ENCODE peak calls at places on chromosomes 13 and 19, in seven cellular contexts. E is cardiac fibroblast, R is H9, K is fibroblast of mammary gland, S is fibroblast of lung, M is AG09319, X is psoas muscle. Q is an unnamed sample.
A peak's percentile ranks its signal among the peaks of the same experiment; 100 is the strongest.

GRCh38 chr13:41040584-41041334 is 20.6 kb upstream of the WBP4 start:
- DNase-seq in K (peak; percentile 22), S (peak; percentile 16), M (no peak), X (no peak), R (no peak), E (no peak), Q (no peak)

GRCh38 chr13:76222511-76222910 is 586.4 kb downstream of the LMO7 start:
- DNase-seq in E (no peak), K (no peak), M (no peak), R (no peak), S (peak; percentile 39), X (no peak), Q (no peak)

GRCh38 chr13:41633776-41634175 is 176.4 kb downstream of the RGCC start:
- DNase-seq in K (no peak), S (no peak), E (no peak), X (no peak), R (no peak), M (no peak), Q (no peak)

GRCh38 chr13:52356327-52356726 is 49.6 kb downstream of the THSD1 start:
- DNase-seq in R (no peak), K (peak; percentile 63), M (no peak), E (peak; percentile 35), X (no peak), S (peak; percentile 86), Q (no peak)

GRCh38 chr19:58480831-58481230 is 4.7 kb downstream of the ZNF446 start:
- DNase-seq in E (no peak), M (no peak), K (no peak), X (no peak), R (no peak), S (no peak), Q (no peak)

GRCh38 chr19:16070366-16070990 is 5.8 kb upstream of the TPM4 start:
- DNase-seq in R (no peak), X (peak; percentile 59), K (no peak), S (no peak), E (no peak), M (no peak), Q (peak; percentile 96)

GRCh38 chr13:110425444-110425780 is 118.3 kb downstream of the COL4A2 start:
- DNase-seq in R (no peak), E (no peak), K (peak; percentile 70), S (peak; percentile 40), X (no peak), M (no peak), Q (no peak)

GRCh38 chr13:48858523-48858922 is 117.2 kb upstream of the FNDC3A start:
- DNase-seq in R (no peak), K (no peak), X (no peak), S (no peak), E (no peak), M (no peak), Q (no peak)

GRCh38 chr19:367963-368623 is 23.5 kb upstream of the MIER2 start:
- DNase-seq in X (no peak), M (no peak), K (no peak), R (peak; percentile 10), S (no peak), E (no peak), Q (no peak)

GRCh38 chr13:95656386-95657015 is 12.0 kb upstream of the DZIP1 start:
- DNase-seq in M (no peak), X (no peak), R (no peak), S (peak; percentile 39), E (no peak), K (no peak), Q (no peak)

GRCh38 chr19:46607441-46607841 is 6.3 kb downstream of the CALM3 start:
- DNase-seq in R (no peak), M (no peak), X (no peak), K (no peak), E (no peak), S (no peak), Q (no peak)

GRCh38 chr13:113207890-113208423 is 512 bp downstream of the PCID2 start:
- DNase-seq in S (peak; percentile 61), E (peak; percentile 65), M (no peak), X (peak; percentile 43), R (peak; percentile 47), K (peak; percentile 57), Q (peak; percentile 24)

GRCh38 chr13:32311188-32311897 is 3.8 kb downstream of the ZAR1L start:
- DNase-seq in M (no peak), R (peak; percentile 31), E (no peak), K (no peak), X (no peak), S (no peak), Q (no peak)

GRCh38 chr19:35608250-35608649 is 4.3 kb upstream of the HAUS5 start:
- DNase-seq in M (no peak), R (no peak), K (no peak), S (no peak), E (no peak), X (no peak), Q (peak; percentile 22)

GRCh38 chr19:3250675-3251074 is 26.2 kb downstream of the CELF5 start:
- DNase-seq in E (peak; percentile 17), X (no peak), M (no peak), K (peak; percentile 24), R (no peak), S (no peak), Q (peak; percentile 67)

GRCh38 chr19:53908106-53908932 is 759 bp upstream of the CACNG7 start:
- DNase-seq in R (peak; percentile 93), M (no peak), E (peak; percentile 67), S (peak; percentile 51), X (peak; percentile 40), K (peak; percentile 46), Q (peak; percentile 73)

GRCh38 chr13:30978981-30979956 is 46.8 kb downstream of the TEX26 start:
- DNase-seq in R (peak; percentile 92), K (no peak), X (no peak), E (peak; percentile 29), S (no peak), M (no peak), Q (peak; percentile 61)

GRCh38 chr19:55466246-55466614 is 1.7 kb upstream of the C19orf85 start:
- DNase-seq in E (no peak), M (no peak), X (no peak), S (no peak), R (no peak), K (no peak), Q (no peak)

GRCh38 chr13:101544979-101545378 is 92.5 kb downstream of the ITGBL1 start:
- DNase-seq in M (no peak), R (no peak), S (no peak), E (no peak), K (no peak), X (no peak), Q (no peak)

DNA sequence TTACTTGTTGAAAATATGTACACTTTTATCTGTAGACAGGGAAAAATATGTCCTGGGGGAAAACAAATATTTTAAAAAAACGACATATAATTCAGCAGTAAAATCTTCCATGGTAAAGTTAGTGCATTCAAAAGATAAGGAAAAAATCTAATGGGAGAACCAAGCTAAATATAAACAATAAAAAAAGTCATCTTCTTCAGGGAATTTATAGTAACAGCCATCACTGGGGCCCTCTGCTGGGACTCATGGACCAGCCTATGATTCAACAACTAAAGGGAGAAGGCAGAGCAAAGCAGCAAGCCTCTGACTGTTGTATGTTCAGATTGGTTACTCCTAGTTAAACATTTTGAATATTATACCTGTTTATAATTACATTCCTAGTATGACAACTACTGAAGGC is 93.0 kb downstream of the ITGBL1 start:
- DNase-seq in R (no peak), M (no peak), S (no peak), X (no peak), K (no peak), E (no peak), Q (no peak)
- TF ChIP-seq CTCF in R (no peak), M (no peak), S (peak; percentile 29), X (no peak), K (peak; percentile 30), E (peak; percentile 36), Q (no peak)

GRCh38 chr19:43224855-43225253 is 19.4 kb upstream of the PSG4 start:
- DNase-seq in M (no peak), E (no peak), K (no peak), R (no peak), X (no peak), S (no peak), Q (no peak)

DNA sequence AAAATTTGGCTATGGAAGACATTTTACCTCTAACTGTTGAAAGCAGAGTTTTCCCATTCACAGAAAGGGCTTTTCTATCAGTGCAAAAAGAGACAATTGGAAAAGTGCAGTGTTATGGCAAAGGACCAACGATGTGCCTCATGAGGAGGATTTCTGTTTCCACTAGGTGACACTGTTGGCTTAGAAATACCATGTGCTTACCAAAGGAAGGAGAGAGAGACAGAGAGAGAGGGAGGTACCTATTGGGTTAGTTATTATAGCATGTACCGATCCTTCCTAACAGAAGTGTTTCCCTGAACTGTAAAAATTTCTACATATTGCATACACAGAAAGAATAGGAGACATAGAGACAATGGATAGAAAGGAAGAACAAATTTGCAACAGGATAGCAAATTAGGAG is 23.9 kb upstream of the PSG4 start:
- DNase-seq in E (peak; percentile 15), K (no peak), S (peak; percentile 11), X (no peak), M (no peak), R (no peak), Q (no peak)
- TF ChIP-seq CTCF in E (peak; percentile 33), K (no peak), S (no peak), X (no peak), M (peak; percentile 15), R (no peak), Q (no peak)

DNA sequence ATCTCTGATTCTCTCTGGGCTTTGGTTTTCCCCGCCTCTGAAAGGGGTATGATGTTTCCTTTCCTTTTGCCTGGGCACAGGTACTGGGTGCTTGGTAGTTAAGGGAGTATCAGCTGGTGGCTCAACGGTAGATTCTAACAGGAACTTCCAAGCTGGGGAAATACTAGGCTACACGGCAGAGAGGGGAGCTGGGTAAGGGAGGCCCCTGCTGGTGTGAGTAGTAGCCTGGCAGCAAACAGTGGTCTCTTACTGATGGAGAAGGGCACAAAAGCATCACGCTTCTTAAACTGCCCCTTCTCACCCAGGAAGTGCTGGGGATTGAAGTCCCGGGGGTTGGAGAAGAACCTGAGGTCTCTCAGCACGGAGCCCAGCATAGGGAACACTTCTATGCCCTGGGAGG is 26.9 kb upstream of the CYP2A7 start:
- DNase-seq in X (no peak), E (no peak), K (no peak), S (no peak), M (peak; percentile 14), R (no peak), Q (no peak)
- TF ChIP-seq CTCF in X (peak; percentile 19), E (peak; percentile 34), K (no peak), S (peak; percentile 16), M (peak; percentile 63), R (no peak), Q (no peak)

GRCh38 chr13:91652389-91652788 is 254.0 kb downstream of the GPC5 start:
- DNase-seq in X (no peak), M (no peak), R (no peak), S (no peak), E (no peak), K (no peak), Q (no peak)

GRCh38 chr13:91643394-91643793 is 245.0 kb downstream of the GPC5 start:
- DNase-seq in X (no peak), R (no peak), M (no peak), S (no peak), K (no peak), E (no peak), Q (no peak)

DNA sequence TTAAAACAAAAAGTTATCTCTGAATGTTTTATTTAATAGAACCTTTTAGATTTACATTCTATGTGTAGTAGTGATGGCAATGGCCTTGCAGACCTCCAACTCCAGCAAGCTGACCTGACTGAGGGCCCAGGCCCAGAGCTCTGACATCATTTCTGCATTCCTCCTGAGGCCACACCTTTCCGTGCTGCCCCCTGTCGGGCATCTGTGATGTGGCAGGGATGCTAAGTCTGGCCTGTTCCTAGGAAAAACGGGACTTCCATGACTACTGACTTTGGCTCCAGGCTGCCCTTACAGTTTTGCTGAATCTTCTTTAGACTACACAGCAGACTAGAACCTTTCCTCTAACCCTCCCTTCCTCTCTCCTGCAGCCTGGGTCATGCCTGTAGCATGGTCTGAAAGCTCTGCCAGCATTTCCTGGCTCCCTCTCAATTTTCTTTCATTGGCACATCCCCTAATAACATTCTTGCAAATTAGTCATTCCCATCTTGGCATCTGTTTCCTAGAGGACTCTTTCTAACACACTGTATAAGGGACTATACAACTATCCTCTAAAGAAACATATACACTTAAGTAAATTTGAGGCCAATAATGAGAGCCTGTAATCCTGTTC is 249.0 kb downstream of the GPC5 start:
- DNase-seq in M (no peak), S (peak; percentile 53), K (no peak), E (peak; percentile 59), R (peak; percentile 82), X (no peak), Q (peak; percentile 3)
- TF ChIP-seq CTCF in M (no peak), S (peak; percentile 50), K (peak; percentile 16), E (peak; percentile 3), R (peak; percentile 86), X (no peak), Q (no peak)

Q was measured in activated CD8-positive, alpha-beta T cell treated with anti-CD3 and anti-CD28 coated beads for 36 hours.